ENCODE peak calls at places on chromosomes 11 and 22, in four cellular contexts. N is neural progenitor cell, E is ovary, T is prostate gland. O is an unnamed sample.

GRCh38 chr11:32152821-32153220 is 61.9 kb downstream of the RCN1 start:
- DNase-seq in E (no peak), T (no peak), N (no peak), O (no peak)

GRCh38 chr11:21641839-21642238 is 551.0 kb upstream of the ANO5 start:
- DNase-seq in T (no peak), E (no peak), N (no peak), O (no peak)

GRCh38 chr11:1401656-1402221 is 12.0 kb downstream of the BRSK2 start:
- DNase-seq in N (peak), T (peak), E (peak), O (peak)

GRCh38 chr11:14117632-14118031 is 155.1 kb downstream of the SPON1 start:
- DNase-seq in E (no peak), T (peak), N (no peak), O (no peak)

GRCh38 chr22:38046070-38046748 is 11.0 kb upstream of the PICK1 start:
- DNase-seq in N (peak), E (no peak), T (no peak), O (no peak)

GRCh38 chr22:20111045-20111688 is 4.7 kb upstream of the RANBP1 start:
- DNase-seq in E (no peak), T (no peak), N (peak), O (peak)

GRCh38 chr11:119093951-119094815 is 7.5 kb downstream of the DPAGT1 start:
- DNase-seq in E (peak), N (peak), T (peak), O (peak)

GRCh38 chr11:96393753-96394348 is 4.0 kb downstream of the JRKL start:
- DNase-seq in E (no peak), T (no peak), N (peak), O (no peak)

GRCh38 chr22:49368976-49369725 is 458.5 kb downstream of the BRD1 start:
- DNase-seq in T (no peak), N (no peak), E (no peak), O (no peak)
- H3K4me3 ChIP-seq in T (no peak), N (no peak), E (no peak), O (no peak)

GRCh38 chr11:46296520-46297448 is 19.3 kb downstream of the CREB3L1 start:
- DNase-seq in E (peak), T (no peak), N (peak), O (peak)
- TF ChIP-seq CTCF in E (peak), T (peak), N (peak), O (no peak)

GRCh38 chr11:120520091-120520822 is 8.7 kb downstream of the GRIK4 start:
- DNase-seq in T (no peak), N (no peak), E (peak), O (no peak)

GRCh38 chr11:120517390-120518315 is 6.1 kb downstream of the GRIK4 start:
- DNase-seq in N (no peak), T (no peak), E (peak), O (no peak)

GRCh38 chr11:120519474-120519873 is 7.9 kb downstream of the GRIK4 start:
- DNase-seq in E (no peak), N (no peak), T (no peak), O (no peak)

GRCh38 chr11:120516461-120517389 is 5.2 kb downstream of the GRIK4 start:
- DNase-seq in N (peak), E (peak), T (no peak), O (no peak)

GRCh38 chr11:120518356-120518755 is 6.8 kb downstream of the GRIK4 start:
- DNase-seq in T (no peak), E (peak), N (no peak), O (no peak)
- H3K27ac ChIP-seq in T (no peak), E (no peak), N (no peak), O (no peak)

DNA sequence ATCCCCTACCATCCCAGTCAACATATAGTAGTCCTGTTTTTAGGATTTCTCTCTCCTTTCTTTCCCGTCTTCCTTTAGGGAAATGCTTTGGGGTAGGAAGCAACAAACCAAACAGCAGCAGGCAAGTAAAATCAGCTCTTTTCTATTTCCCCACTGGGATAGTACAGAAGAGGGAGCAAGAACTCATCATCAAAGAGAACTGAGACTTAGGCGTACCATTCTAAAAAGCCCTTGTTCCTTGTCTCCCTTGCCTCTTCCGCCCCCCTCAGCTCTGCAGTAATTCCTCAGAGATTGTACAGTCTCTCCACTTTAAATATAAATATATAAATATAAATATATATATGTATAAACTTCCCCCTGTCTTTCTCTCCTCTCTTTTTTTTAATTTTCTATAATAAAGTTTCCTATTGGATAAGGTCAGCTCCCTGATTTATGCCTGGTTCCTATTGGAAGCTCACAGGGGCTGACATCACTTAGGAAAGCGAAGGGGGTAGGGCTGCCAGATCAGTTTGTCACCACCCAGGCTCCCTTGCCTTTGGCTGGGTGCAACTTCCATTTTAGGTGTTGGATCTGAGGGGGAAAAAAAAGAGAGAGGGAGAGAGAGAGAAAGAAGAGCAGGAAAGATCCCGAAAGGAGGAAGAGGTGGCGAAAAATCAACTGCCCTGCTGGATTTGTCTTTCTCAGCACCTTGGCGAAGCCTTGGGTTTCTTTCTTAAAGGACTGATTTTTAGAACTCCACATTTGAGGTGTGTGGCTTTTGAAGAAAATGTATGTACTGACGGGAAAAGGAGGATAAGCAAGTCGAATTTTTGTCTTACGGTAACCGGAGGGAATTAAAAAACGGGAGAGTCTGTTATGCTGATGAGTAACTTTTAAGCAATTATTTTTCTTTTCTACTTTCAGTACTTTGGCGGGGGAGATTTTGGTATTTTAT is at the start of gene CTNND1:
- DNase-seq in E (peak), N (peak), T (peak), O (peak)
- H3K4me3 ChIP-seq in E (peak), N (peak), T (peak), O (peak)

O was measured in Peyer's patch.